ENCODE peak calls at places on chromosomes 16 and 17, in four cellular contexts. K is tibial artery, H is NCI-H460, P is AG04449. C is an unnamed sample.

GRCh38 chr16:15810949-15811348 is 45.9 kb downstream of the MYH11 start:
- DNase-seq in K (no peak), H (no peak), P (no peak), C (no peak)

GRCh38 chr16:27408012-27408601 is 6.1 kb downstream of the IL21R start:
- DNase-seq in K (no peak), H (no peak), P (no peak), C (no peak)

GRCh38 chr16:678858-679807 is 1.1 kb upstream of the STUB1 start:
- DNase-seq in K (peak), H (no peak), P (no peak), C (peak)

GRCh38 chr17:10249271-10250010 is 51.0 kb upstream of the GAS7 start:
- DNase-seq in K (no peak), H (no peak), P (no peak), C (no peak)

GRCh38 chr17:32302860-32303649 is 37.4 kb downstream of the RHBDL3 start:
- DNase-seq in K (no peak), H (no peak), P (no peak), C (no peak)

GRCh38 chr16:16143038-16143763 is 80.1 kb downstream of the ABCC6 start:
- DNase-seq in K (no peak), H (peak), P (no peak), C (peak)

GRCh38 chr17:61458000-61458399 is 5.8 kb downstream of the TBX4 start:
- DNase-seq in K (no peak), H (no peak), P (no peak), C (no peak)

GRCh38 chr17:60325730-60326524 is 66.0 kb downstream of the USP32 start:
- DNase-seq in K (no peak), H (no peak), P (no peak), C (no peak)

GRCh38 chr16:29857133-29857760 is 5.8 kb downstream of the CDIPT start:
- DNase-seq in K (no peak), H (no peak), P (peak), C (no peak)

GRCh38 chr17:68029512-68030215 is 5.9 kb upstream of the KPNA2 start:
- DNase-seq in K (no peak), H (no peak), P (no peak), C (peak)

GRCh38 chr17:39563476-39563875 is 44.2 kb downstream of the NEUROD2 start:
- DNase-seq in K (no peak), H (no peak), P (no peak), C (no peak)

GRCh38 chr16:71230122-71230845 is at the start of gene HYDIN:
- DNase-seq in K (no peak), H (peak), P (no peak), C (no peak)

GRCh38 chr17:4074831-4075495 is 67.9 kb downstream of the ZZEF1 start:
- DNase-seq in K (no peak), H (peak), P (no peak), C (peak)

GRCh38 chr16:30773826-30774225 is 11.7 kb downstream of the RNF40 start:
- DNase-seq in K (no peak), H (no peak), P (no peak), C (no peak)

GRCh38 chr17:40025991-40026815 is 11.0 kb downstream of the CSF3 start:
- DNase-seq in K (no peak), H (no peak), P (no peak), C (peak)

GRCh38 chr17:58487589-58488427 is at the start of gene HSF5:
- DNase-seq in K (no peak), H (no peak), P (no peak), C (no peak)

GRCh38 chr17:16922386-16923096 is 49.4 kb downstream of the TNFRSF13B start:
- DNase-seq in K (peak), H (no peak), P (no peak), C (no peak)

GRCh38 chr17:63950940-63951907 is 19.1 kb upstream of the CD79B start:
- DNase-seq in K (no peak), H (no peak), P (no peak), C (peak)

GRCh38 chr16:73506568-73507056 is 458.7 kb upstream of the ZFHX3 start:
- DNase-seq in K (no peak), H (no peak), P (no peak), C (no peak)

GRCh38 chr17:76845524-76845923 is 22.7 kb upstream of the MGAT5B start:
- DNase-seq in K (no peak), H (no peak), P (no peak), C (no peak)

GRCh38 chr17:48478224-48479013 is 48.4 kb upstream of the SKAP1 start:
- DNase-seq in K (no peak), H (no peak), P (no peak), C (no peak)

GRCh38 chr17:77959216-77959925 is 868 bp downstream of the TNRC6C start:
- DNase-seq in K (no peak), H (no peak), P (no peak), C (peak)

GRCh38 chr17:16940116-16940881 is 31.6 kb downstream of the TNFRSF13B start:
- DNase-seq in K (peak), H (no peak), P (no peak), C (no peak)

GRCh38 chr17:74571894-74572293 is 4.6 kb upstream of the CD300H start:
- DNase-seq in K (no peak), H (no peak), P (no peak), C (no peak)

GRCh38 chr17:55818026-55818425 is 67.2 kb downstream of the PCTP start:
- DNase-seq in K (no peak), H (no peak), P (no peak), C (no peak)

GRCh38 chr17:39787038-39787437 is 49.3 kb downstream of the GRB7 start:
- DNase-seq in K (no peak), H (no peak), P (no peak), C (no peak)

GRCh38 chr16:88760424-88761142 is 24.4 kb downstream of the PIEZO1 start:
- DNase-seq in K (no peak), H (no peak), P (no peak), C (no peak)

GRCh38 chr16:90019543-90020259 is 445 bp upstream of the DBNDD1 start:
- DNase-seq in K (no peak), H (no peak), P (no peak), C (peak)

GRCh38 chr17:57486978-57487377 is 230.7 kb downstream of the MSI2 start:
- DNase-seq in K (no peak), H (no peak), P (no peak), C (no peak)

GRCh38 chr16:17370233-17371013 is 100.3 kb downstream of the XYLT1 start:
- DNase-seq in K (no peak), H (no peak), P (no peak), C (no peak)

GRCh38 chr17:82146663-82147654 is 48.9 kb upstream of the FASN start:
- DNase-seq in K (no peak), H (no peak), P (no peak), C (no peak)

GRCh38 chr17:82603981-82604448 is 44.2 kb downstream of the WDR45B start:
- DNase-seq in K (peak), H (no peak), P (no peak), C (no peak)

GRCh38 chr16:8758022-8758421 is 39.4 kb downstream of the TMEM186 start:
- DNase-seq in K (no peak), H (no peak), P (no peak), C (no peak)

GRCh38 chr16:69338557-69339288 is 641 bp downstream of the COG8 start:
- DNase-seq in K (no peak), H (no peak), P (no peak), C (no peak)

GRCh38 chr17:73257516-73257915 is 4.2 kb downstream of the CPSF4L start:
- DNase-seq in K (no peak), H (no peak), P (no peak), C (no peak)

GRCh38 chr17:57544381-57544780 is 200.7 kb downstream of the CCDC182 start:
- DNase-seq in K (no peak), H (no peak), P (no peak), C (no peak)

C was measured in HuH-7.5.